ENCODE peak calls at places on chromosomes 5 and 9, in seven cellular contexts. R is anterior cingulate cortex; Z is RWPE2; D is adipocyte; W is SHP77; O is nucleus accumbens; A is activated CD8-positive, alpha-beta T cell treated with anti-CD3 and anti-CD28 coated beads for 36 hours. K is an unnamed sample.

GRCh38 chr5:65693121-65693520 is 28.8 kb downstream of the SGTB start:
- DNase-seq in R (no peak), Z (no peak), D (no peak), W (no peak), O (no peak), A (no peak), K (no peak)

GRCh38 chr9:4362281-4362680 is 62.4 kb upstream of the GLIS3 start:
- DNase-seq in R (no peak), Z (no peak), D (no peak), W (no peak), O (no peak), A (no peak), K (no peak)

GRCh38 chr9:81396528-81396927 is 292.8 kb downstream of the TLE1 start:
- DNase-seq in R (no peak), Z (no peak), D (no peak), W (no peak), O (no peak), A (no peak), K (no peak)

GRCh38 chr9:24041294-24041693 is 215.3 kb upstream of the ELAVL2 start:
- DNase-seq in R (no peak), Z (no peak), D (no peak), W (no peak), O (no peak), A (no peak), K (no peak)

GRCh38 chr9:28206280-28206679 is 633.0 kb upstream of the C9orf72 start:
- DNase-seq in R (no peak), Z (no peak), D (no peak), W (no peak), O (no peak), A (no peak), K (no peak)

GRCh38 chr9:6852243-6852963 is 94.6 kb downstream of the KDM4C start:
- DNase-seq in R (no peak), Z (no peak), D (peak), W (no peak), O (no peak), A (no peak), K (no peak)

GRCh38 chr5:126395198-126395597 is 28.0 kb upstream of the GRAMD2B start:
- DNase-seq in R (no peak), Z (no peak), D (peak), W (no peak), O (no peak), A (no peak), K (no peak)

GRCh38 chr9:127158995-127159801 is 36.8 kb upstream of the ANGPTL2 start:
- DNase-seq in R (peak), Z (no peak), D (peak), W (peak), O (peak), A (peak), K (no peak)

GRCh38 chr5:26430323-26430722 is 608.1 kb downstream of the CDH9 start:
- DNase-seq in R (no peak), Z (no peak), D (no peak), W (no peak), O (no peak), A (no peak), K (no peak)

GRCh38 chr5:22473865-22474264 is 379.3 kb downstream of the CDH12 start:
- DNase-seq in R (no peak), Z (no peak), D (no peak), W (no peak), O (no peak), A (no peak), K (no peak)

GRCh38 chr9:69549310-69550202 is 122.6 kb downstream of the APBA1 start:
- DNase-seq in R (no peak), Z (no peak), D (peak), W (peak), O (peak), A (peak), K (peak)

GRCh38 chr5:28344803-28345433 is 1306.5 kb upstream of the CDH9 start:
- DNase-seq in R (no peak), Z (no peak), D (peak), W (peak), O (no peak), A (no peak), K (peak)

GRCh38 chr9:137293482-137294090 is 8.5 kb downstream of the NRARP start:
- DNase-seq in R (no peak), Z (no peak), D (no peak), W (no peak), O (no peak), A (no peak), K (no peak)

GRCh38 chr5:83197326-83197725 is 120.0 kb downstream of the XRCC4 start:
- DNase-seq in R (no peak), Z (no peak), D (no peak), W (peak), O (no peak), A (no peak), K (no peak)

K was measured in NCI-H446.